ENCODE peak calls at places on chromosomes 3 and 15, in ten cellular contexts. Y, H, C, I, P, L, A, V, W and T are unnamed samples.

GRCh38 chr3:37453393-37454391 is 279.3 kb upstream of the LRRFIP2 start:
- DNase-seq in I (peak; percentile 76), W (no peak), A (peak; percentile 46), L (peak; percentile 58), P (peak; percentile 75), C (no peak), Y (peak; percentile 79), V (no peak), H (peak; percentile 20), T (no peak)

GRCh38 chr15:33533197-33533596 is 222.4 kb downstream of the RYR3 start:
- DNase-seq in V (no peak), P (no peak), C (no peak), Y (no peak), I (no peak), L (no peak), W (no peak), A (no peak), H (no peak), T (no peak)

GRCh38 chr3:183122257-183122932 is 23.1 kb upstream of the MCCC1 start:
- DNase-seq in I (peak; percentile 64), C (peak; percentile 26), L (no peak), A (no peak), Y (no peak), H (peak; percentile 74), P (no peak), V (peak; percentile 55), W (no peak), T (no peak)

GRCh38 chr15:71809346-71809745 is 1.0 kb upstream of the NR2E3 start:
- DNase-seq in C (no peak), L (no peak), H (no peak), A (no peak), P (no peak), Y (no peak), V (no peak), W (no peak), I (no peak), T (no peak)

GRCh38 chr3:114498779-114499370 is 205.0 kb downstream of the TIGIT start:
- DNase-seq in P (no peak), L (no peak), C (peak; percentile 51), V (no peak), Y (no peak), W (no peak), H (peak; percentile 82), A (no peak), I (peak; percentile 75), T (no peak)

GRCh38 chr3:20462226-20462625 is 276.2 kb upstream of the SGO1 start:
- DNase-seq in A (no peak), I (no peak), L (no peak), P (no peak), H (peak; percentile 20), C (no peak), W (no peak), V (no peak), Y (no peak), T (no peak)

GRCh38 chr3:41274944-41275668 is 75.8 kb downstream of the CTNNB1 start:
- DNase-seq in W (no peak), I (peak; percentile 67), V (no peak), A (no peak), Y (no peak), P (no peak), L (no peak), H (peak; percentile 50), C (peak; percentile 58), T (no peak)

GRCh38 chr3:79161941-79162340 is 605.9 kb downstream of the ROBO1 start:
- DNase-seq in C (no peak), P (no peak), V (no peak), I (no peak), H (peak; percentile 18), A (no peak), W (no peak), Y (no peak), L (no peak), T (no peak)

DNA sequence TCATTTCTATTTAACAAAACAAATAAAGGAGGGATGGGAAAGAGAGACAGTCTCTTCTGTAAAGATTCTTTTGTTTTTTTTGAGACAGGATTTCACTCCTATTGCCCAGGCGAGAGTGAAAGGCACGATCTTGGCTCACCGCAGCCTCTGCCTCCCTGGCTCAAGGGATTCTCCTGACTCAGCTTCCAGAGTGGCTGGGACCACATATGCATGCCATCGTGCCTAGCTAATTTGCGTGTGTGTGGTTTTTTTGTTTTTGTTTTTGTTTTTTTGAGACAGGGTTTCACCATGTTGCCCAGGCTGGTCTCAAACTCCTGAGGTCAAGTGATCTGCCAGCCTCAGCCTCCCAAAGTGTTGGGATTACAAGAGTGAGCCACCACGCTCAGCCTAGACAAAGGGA is 23.3 kb downstream of the STAG1 start:
- DNase-seq in C (no peak), W (no peak), H (peak; percentile 76), I (peak; percentile 18), P (no peak), L (no peak), A (no peak), Y (no peak), V (no peak), T (no peak)
- H3K4me3 ChIP-seq in C (no peak overlapping the region), W (no peak overlapping the region), H (no peak overlapping the region), I (no peak overlapping the region), P (no peak overlapping the region), L (no peak overlapping the region), A (no peak overlapping the region), Y (no peak overlapping the region), V (no peak overlapping the region), T (no peak overlapping the region)

GRCh38 chr15:57036352-57036751 is 117.9 kb downstream of the TCF12 start:
- DNase-seq in Y (no peak), P (no peak), C (no peak), W (no peak), I (no peak), H (peak; percentile 29), A (no peak), L (no peak), V (no peak), T (no peak)

GRCh38 chr15:57033715-57034439 is 115.4 kb downstream of the TCF12 start:
- DNase-seq in V (no peak), C (no peak), H (no peak), Y (no peak), W (no peak), I (no peak), A (no peak), L (no peak), P (no peak), T (no peak)

GRCh38 chr15:57032338-57032737 is 113.9 kb downstream of the TCF12 start:
- DNase-seq in I (no peak), Y (no peak), A (no peak), H (no peak), L (no peak), C (no peak), P (no peak), V (no peak), W (no peak), T (no peak)

GRCh38 chr15:57035664-57036063 is 117.2 kb downstream of the TCF12 start:
- DNase-seq in W (no peak), A (no peak), C (no peak), Y (no peak), I (no peak), V (no peak), P (no peak), H (no peak), L (no peak), T (no peak)

GRCh38 chr15:57034613-57035012 is 116.2 kb downstream of the TCF12 start:
- DNase-seq in A (no peak), Y (no peak), H (no peak), I (no peak), P (no peak), W (no peak), V (no peak), L (no peak), C (no peak), T (no peak)
- H3K4me1 ChIP-seq in A (peaks cover 20% of the 10 kb centered on the region), Y (peaks cover 54% of the 10 kb centered on the region), H (peaks cover 22% of the 10 kb centered on the region), I (peaks cover 7% of the 10 kb centered on the region), P (no peaks in the 10 kb centered on the region), W (peaks cover 20% of the 10 kb centered on the region), V (peaks cover 29% of the 10 kb centered on the region), L (no peaks in the 10 kb centered on the region), C (peaks cover 18% of the 10 kb centered on the region), T (peaks cover 33% of the 10 kb centered on the region)

GRCh38 chr3:184567924-184568590 is 6.5 kb downstream of the EPHB3 start:
- DNase-seq in V (no peak), I (no peak), L (no peak), W (no peak), A (peak; percentile 65), H (no peak), Y (no peak), P (peak; percentile 45), C (no peak), T (no peak)
- H3K4me3 ChIP-seq in V (no peak overlapping the region), I (no peak overlapping the region), L (peak overlapping the region; percentile 67), W (no peak overlapping the region), A (peak overlapping the region; percentile 30), H (peak overlapping the region; percentile 58), Y (no peak overlapping the region), P (no peak overlapping the region), C (no peak overlapping the region), T (no peak overlapping the region)

GRCh38 chr15:25700916-25701315 is 162.2 kb downstream of the ATP10A start:
- DNase-seq in I (no peak), A (peak; percentile 1), L (no peak), P (no peak), V (no peak), C (no peak), W (no peak), H (no peak), Y (no peak), T (no peak)

GRCh38 chr15:25705430-25706115 is 157.6 kb downstream of the ATP10A start:
- DNase-seq in I (no peak), C (no peak), Y (no peak), V (no peak), A (peak; percentile 6), H (no peak), P (no peak), L (peak; percentile 41), W (no peak), T (no peak)

GRCh38 chr15:25703726-25704125 is 159.4 kb downstream of the ATP10A start:
- DNase-seq in V (no peak), I (no peak), L (peak; percentile 15), H (no peak), A (peak; percentile 3), W (no peak), P (no peak), Y (no peak), C (no peak), T (no peak)

GRCh38 chr15:25697586-25697985 is 165.5 kb downstream of the ATP10A start:
- DNase-seq in H (no peak), L (no peak), C (no peak), A (no peak), Y (no peak), W (no peak), V (no peak), P (no peak), I (no peak), T (no peak)

DNA sequence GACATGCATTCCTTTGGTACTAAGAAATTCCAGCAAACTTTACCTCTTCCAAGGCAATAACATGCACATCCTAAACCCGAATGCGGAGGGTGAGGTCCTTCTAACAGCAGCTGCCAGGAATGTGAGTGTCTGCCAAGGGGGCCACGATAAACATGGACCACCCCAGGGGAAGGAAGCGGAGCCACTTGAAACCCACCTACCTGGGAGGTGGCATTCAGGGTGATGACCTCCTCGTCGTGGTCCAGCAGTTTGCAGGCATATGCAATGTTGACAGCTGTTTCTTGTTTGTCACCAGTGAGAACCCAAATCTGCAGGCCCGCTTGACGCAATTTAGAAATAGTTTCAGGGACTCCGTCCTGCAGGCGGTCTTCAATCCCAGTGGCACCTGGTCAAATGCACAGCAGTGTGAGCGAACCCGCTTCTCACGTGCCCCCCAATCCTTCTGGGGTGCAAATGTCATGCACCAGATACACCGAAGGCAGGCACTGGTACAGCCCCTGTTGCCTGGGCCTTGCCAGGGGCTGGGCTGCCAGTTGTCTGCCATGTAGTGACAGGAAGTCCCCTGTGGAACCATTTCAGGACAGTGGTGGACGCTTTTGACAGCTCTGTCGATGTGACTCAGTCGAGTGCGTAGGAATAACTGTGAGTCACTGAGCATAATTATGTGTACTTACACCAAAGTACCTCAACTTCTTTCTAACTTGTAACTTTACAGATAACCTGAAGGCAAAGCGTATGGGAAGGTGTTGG is 161.2 kb downstream of the ATP10A start:
- DNase-seq in P (no peak), L (peak; percentile 20), C (no peak), A (peak; percentile 1), W (no peak), H (no peak), Y (no peak), I (no peak), V (no peak), T (no peak)
- H3K4me1 ChIP-seq in P (no peaks in the 10 kb centered on the region), L (no peaks in the 10 kb centered on the region), C (no peaks in the 10 kb centered on the region), A (no peaks in the 10 kb centered on the region), W (no peaks in the 10 kb centered on the region), H (peaks cover 11% of the 10 kb centered on the region), Y (peaks cover 7% of the 10 kb centered on the region), I (no peaks in the 10 kb centered on the region), V (no peaks in the 10 kb centered on the region), T (no peaks in the 10 kb centered on the region)